ENCODE peak calls at places on chromosomes 4 and X, in ten cellular contexts. One of them, this sample, is unnamed.

GRCh38 chrX:130705591-130705990 is 197.4 kb downstream of the ENOX2 start:
- DNase-seq in brain microvascular endothelial cell: no peak
- DNase-seq in GM13976: no peak
- DNase-seq in ovary: no peak
- DNase-seq in PC-3: no peak
- DNase-seq in left ventricle myocardium inferior: no peak
- DNase-seq in astrocyte of the spinal cord: no peak
- DNase-seq in AG04449: no peak
- DNase-seq in MCF 10A: no peak
- DNase-seq in tibial artery: no peak
- DNase-seq in this sample: no peak

GRCh38 chr4:155653052-155653451 is 13.6 kb upstream of the GUCY1A1 start:
- DNase-seq in brain microvascular endothelial cell: no peak
- DNase-seq in GM13976: no peak
- DNase-seq in ovary: no peak
- DNase-seq in PC-3: no peak
- DNase-seq in left ventricle myocardium inferior: no peak
- DNase-seq in astrocyte of the spinal cord: no peak
- DNase-seq in AG04449: no peak
- DNase-seq in MCF 10A: no peak
- DNase-seq in tibial artery: no peak
- DNase-seq in this sample: no peak

GRCh38 chr4:140078366-140078765 is 75.6 kb downstream of the MAML3 start:
- DNase-seq in brain microvascular endothelial cell: peak
- DNase-seq in GM13976: no peak
- DNase-seq in ovary: peak
- DNase-seq in PC-3: no peak
- DNase-seq in left ventricle myocardium inferior: peak
- DNase-seq in astrocyte of the spinal cord: peak
- DNase-seq in AG04449: no peak
- DNase-seq in MCF 10A: no peak
- DNase-seq in tibial artery: no peak
- DNase-seq in this sample: no peak

GRCh38 chr4:38190717-38191178 is 230.6 kb downstream of the PTTG2 start:
- DNase-seq in brain microvascular endothelial cell: peak
- DNase-seq in GM13976: no peak
- DNase-seq in ovary: no peak
- DNase-seq in PC-3: peak
- DNase-seq in left ventricle myocardium inferior: peak
- DNase-seq in astrocyte of the spinal cord: peak
- DNase-seq in AG04449: peak
- DNase-seq in MCF 10A: peak
- DNase-seq in tibial artery: peak
- DNase-seq in this sample: no peak

GRCh38 chrX:155768036-155768769 is 112.9 kb upstream of the VAMP7 start:
- DNase-seq in brain microvascular endothelial cell: peak
- DNase-seq in GM13976: peak
- DNase-seq in ovary: no peak
- DNase-seq in PC-3: no peak
- DNase-seq in left ventricle myocardium inferior: no peak
- DNase-seq in astrocyte of the spinal cord: peak
- DNase-seq in AG04449: peak
- DNase-seq in MCF 10A: peak
- DNase-seq in tibial artery: no peak
- DNase-seq in this sample: no peak

GRCh38 chr4:143185253-143186107 is 763 bp downstream of the USP38 start:
- DNase-seq in brain microvascular endothelial cell: no peak
- DNase-seq in GM13976: no peak
- DNase-seq in ovary: no peak
- DNase-seq in PC-3: peak
- DNase-seq in left ventricle myocardium inferior: peak
- DNase-seq in astrocyte of the spinal cord: no peak
- DNase-seq in AG04449: no peak
- DNase-seq in MCF 10A: peak
- DNase-seq in tibial artery: no peak
- DNase-seq in this sample: peak

GRCh38 chr4:21742326-21742725 is 206.2 kb downstream of the KCNIP4 start:
- DNase-seq in brain microvascular endothelial cell: no peak
- DNase-seq in GM13976: no peak
- DNase-seq in ovary: no peak
- DNase-seq in PC-3: peak
- DNase-seq in left ventricle myocardium inferior: no peak
- DNase-seq in astrocyte of the spinal cord: no peak
- DNase-seq in AG04449: no peak
- DNase-seq in MCF 10A: no peak
- DNase-seq in tibial artery: no peak
- DNase-seq in this sample: no peak

GRCh38 chr4:968221-968620 is 5.1 kb downstream of the DGKQ start:
- DNase-seq in brain microvascular endothelial cell: no peak
- DNase-seq in GM13976: no peak
- DNase-seq in ovary: no peak
- DNase-seq in PC-3: no peak
- DNase-seq in left ventricle myocardium inferior: no peak
- DNase-seq in astrocyte of the spinal cord: no peak
- DNase-seq in AG04449: no peak
- DNase-seq in MCF 10A: no peak
- DNase-seq in tibial artery: no peak
- DNase-seq in this sample: no peak

DNA sequence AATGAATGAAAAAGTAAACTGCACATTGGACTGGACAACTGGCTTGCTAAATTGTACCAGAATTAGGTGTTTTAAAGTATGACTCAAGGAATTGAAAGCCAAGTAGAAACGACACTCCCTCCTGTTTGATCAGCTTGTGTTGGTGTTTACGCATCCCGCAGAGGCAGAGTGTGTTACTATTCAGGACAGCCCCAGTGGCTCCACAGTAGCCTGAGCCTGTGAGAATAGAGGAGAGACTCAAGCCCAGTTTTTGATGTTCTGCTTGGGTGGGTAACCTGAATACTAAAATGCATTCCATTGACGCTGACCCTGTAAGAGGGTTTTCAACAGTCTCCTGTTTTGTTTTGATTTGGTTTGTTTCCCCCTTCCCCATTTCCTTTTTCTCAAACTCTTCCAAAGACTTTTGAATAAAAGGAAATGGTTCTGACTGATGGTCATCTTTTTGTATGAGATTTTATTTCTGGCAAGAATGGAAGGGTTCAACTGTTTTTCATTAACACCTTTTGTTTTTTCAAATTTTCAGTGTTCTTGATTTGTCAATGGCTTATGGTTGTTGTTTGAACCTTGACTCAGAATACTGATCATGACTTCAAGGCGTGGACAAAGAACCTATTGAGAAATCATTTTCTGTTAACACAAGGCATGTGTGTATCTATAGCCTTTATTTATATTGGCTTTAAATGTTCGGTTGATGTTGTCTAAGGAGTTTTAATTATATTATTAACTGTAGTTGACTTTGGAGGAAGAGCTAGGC is 10.2 kb downstream of the ADGRL3 start:
- DNase-seq in brain microvascular endothelial cell: no peak
- DNase-seq in GM13976: no peak
- DNase-seq in ovary: no peak
- DNase-seq in PC-3: peak
- DNase-seq in left ventricle myocardium inferior: no peak
- DNase-seq in astrocyte of the spinal cord: no peak
- DNase-seq in AG04449: no peak
- DNase-seq in MCF 10A: peak
- DNase-seq in tibial artery: no peak
- DNase-seq in this sample: no peak
- TF ChIP-seq CTCF in brain microvascular endothelial cell: no peak
- TF ChIP-seq CTCF in GM13976: no peak
- TF ChIP-seq CTCF in ovary: no peak
- TF ChIP-seq CTCF in PC-3: no peak
- TF ChIP-seq CTCF in left ventricle myocardium inferior: no peak
- TF ChIP-seq CTCF in astrocyte of the spinal cord: no peak
- TF ChIP-seq CTCF in AG04449: no peak
- TF ChIP-seq CTCF in MCF 10A: no peak
- TF ChIP-seq CTCF in tibial artery: no peak
- TF ChIP-seq CTCF in this sample: no peak

GRCh38 chrX:120299928-120300327 is 11.3 kb downstream of the TMEM255A start:
- DNase-seq in brain microvascular endothelial cell: no peak
- DNase-seq in GM13976: no peak
- DNase-seq in ovary: no peak
- DNase-seq in PC-3: peak
- DNase-seq in left ventricle myocardium inferior: no peak
- DNase-seq in astrocyte of the spinal cord: no peak
- DNase-seq in AG04449: no peak
- DNase-seq in MCF 10A: peak
- DNase-seq in tibial artery: no peak
- DNase-seq in this sample: no peak
- TF ChIP-seq CTCF in brain microvascular endothelial cell: peak
- TF ChIP-seq CTCF in GM13976: no peak
- TF ChIP-seq CTCF in ovary: no peak
- TF ChIP-seq CTCF in PC-3: peak
- TF ChIP-seq CTCF in left ventricle myocardium inferior: peak
- TF ChIP-seq CTCF in astrocyte of the spinal cord: no peak
- TF ChIP-seq CTCF in AG04449: no peak
- TF ChIP-seq CTCF in MCF 10A: no peak
- TF ChIP-seq CTCF in tibial artery: no peak
- TF ChIP-seq CTCF in this sample: no peak

GRCh38 chr4:44678094-44679023 is at the start of gene GUF1:
- DNase-seq in brain microvascular endothelial cell: peak
- DNase-seq in GM13976: peak
- DNase-seq in ovary: peak
- DNase-seq in PC-3: peak
- DNase-seq in left ventricle myocardium inferior: peak
- DNase-seq in astrocyte of the spinal cord: peak
- DNase-seq in AG04449: peak
- DNase-seq in MCF 10A: peak
- DNase-seq in tibial artery: peak
- DNase-seq in this sample: peak
- TF ChIP-seq CTCF in brain microvascular endothelial cell: no peak
- TF ChIP-seq CTCF in GM13976: no peak
- TF ChIP-seq CTCF in ovary: no peak
- TF ChIP-seq CTCF in PC-3: no peak
- TF ChIP-seq CTCF in left ventricle myocardium inferior: no peak
- TF ChIP-seq CTCF in astrocyte of the spinal cord: no peak
- TF ChIP-seq CTCF in AG04449: no peak
- TF ChIP-seq CTCF in MCF 10A: no peak
- TF ChIP-seq CTCF in tibial artery: no peak
- TF ChIP-seq CTCF in this sample: no peak

GRCh38 chr4:2837110-2837903 is 6.3 kb upstream of the ADD1 start:
- DNase-seq in brain microvascular endothelial cell: no peak
- DNase-seq in GM13976: no peak
- DNase-seq in ovary: peak
- DNase-seq in PC-3: no peak
- DNase-seq in left ventricle myocardium inferior: no peak
- DNase-seq in astrocyte of the spinal cord: no peak
- DNase-seq in AG04449: no peak
- DNase-seq in MCF 10A: no peak
- DNase-seq in tibial artery: peak
- DNase-seq in this sample: no peak
- TF ChIP-seq CTCF in brain microvascular endothelial cell: peak
- TF ChIP-seq CTCF in GM13976: no peak
- TF ChIP-seq CTCF in ovary: no peak
- TF ChIP-seq CTCF in PC-3: no peak
- TF ChIP-seq CTCF in left ventricle myocardium inferior: no peak
- TF ChIP-seq CTCF in astrocyte of the spinal cord: no peak
- TF ChIP-seq CTCF in AG04449: no peak
- TF ChIP-seq CTCF in MCF 10A: no peak
- TF ChIP-seq CTCF in tibial artery: no peak
- TF ChIP-seq CTCF in this sample: no peak

GRCh38 chr4:7842384-7843279 is 97.0 kb downstream of the AFAP1 start:
- DNase-seq in brain microvascular endothelial cell: peak
- DNase-seq in GM13976: no peak
- DNase-seq in ovary: peak
- DNase-seq in PC-3: peak
- DNase-seq in left ventricle myocardium inferior: no peak
- DNase-seq in astrocyte of the spinal cord: peak
- DNase-seq in AG04449: peak
- DNase-seq in MCF 10A: peak
- DNase-seq in tibial artery: peak
- DNase-seq in this sample: no peak

GRCh38 chr4:7844247-7844991 is 95.2 kb downstream of the AFAP1 start:
- DNase-seq in brain microvascular endothelial cell: peak
- DNase-seq in GM13976: peak
- DNase-seq in ovary: peak
- DNase-seq in PC-3: peak
- DNase-seq in left ventricle myocardium inferior: peak
- DNase-seq in astrocyte of the spinal cord: peak
- DNase-seq in AG04449: peak
- DNase-seq in MCF 10A: peak
- DNase-seq in tibial artery: peak
- DNase-seq in this sample: peak

GRCh38 chr4:7843831-7844230 is 95.8 kb downstream of the AFAP1 start:
- DNase-seq in brain microvascular endothelial cell: no peak
- DNase-seq in GM13976: no peak
- DNase-seq in ovary: no peak
- DNase-seq in PC-3: peak
- DNase-seq in left ventricle myocardium inferior: no peak
- DNase-seq in astrocyte of the spinal cord: no peak
- DNase-seq in AG04449: no peak
- DNase-seq in MCF 10A: peak
- DNase-seq in tibial artery: no peak
- DNase-seq in this sample: no peak

GRCh38 chr4:7847206-7847605 is 92.5 kb downstream of the AFAP1 start:
- DNase-seq in brain microvascular endothelial cell: no peak
- DNase-seq in GM13976: no peak
- DNase-seq in ovary: no peak
- DNase-seq in PC-3: no peak
- DNase-seq in left ventricle myocardium inferior: no peak
- DNase-seq in astrocyte of the spinal cord: no peak
- DNase-seq in AG04449: no peak
- DNase-seq in MCF 10A: no peak
- DNase-seq in tibial artery: no peak
- DNase-seq in this sample: no peak

GRCh38 chr4:7845493-7846124 is 94.1 kb downstream of the AFAP1 start:
- DNase-seq in brain microvascular endothelial cell: no peak
- DNase-seq in GM13976: no peak
- DNase-seq in ovary: no peak
- DNase-seq in PC-3: no peak
- DNase-seq in left ventricle myocardium inferior: no peak
- DNase-seq in astrocyte of the spinal cord: peak
- DNase-seq in AG04449: no peak
- DNase-seq in MCF 10A: no peak
- DNase-seq in tibial artery: no peak
- DNase-seq in this sample: no peak
- TF ChIP-seq CTCF in brain microvascular endothelial cell: peak
- TF ChIP-seq CTCF in GM13976: peak
- TF ChIP-seq CTCF in ovary: no peak
- TF ChIP-seq CTCF in PC-3: no peak
- TF ChIP-seq CTCF in left ventricle myocardium inferior: no peak
- TF ChIP-seq CTCF in astrocyte of the spinal cord: peak
- TF ChIP-seq CTCF in AG04449: no peak
- TF ChIP-seq CTCF in MCF 10A: no peak
- TF ChIP-seq CTCF in tibial artery: no peak
- TF ChIP-seq CTCF in this sample: no peak

GRCh38 chrX:109632906-109633504 is 8.0 kb upstream of the KCNE5 start:
- DNase-seq in brain microvascular endothelial cell: no peak
- DNase-seq in GM13976: no peak
- DNase-seq in ovary: no peak
- DNase-seq in PC-3: peak
- DNase-seq in left ventricle myocardium inferior: no peak
- DNase-seq in astrocyte of the spinal cord: no peak
- DNase-seq in AG04449: no peak
- DNase-seq in MCF 10A: peak
- DNase-seq in tibial artery: no peak
- DNase-seq in this sample: no peak
- TF ChIP-seq CTCF in brain microvascular endothelial cell: peak
- TF ChIP-seq CTCF in GM13976: peak
- TF ChIP-seq CTCF in ovary: no peak
- TF ChIP-seq CTCF in PC-3: peak
- TF ChIP-seq CTCF in left ventricle myocardium inferior: peak
- TF ChIP-seq CTCF in astrocyte of the spinal cord: peak
- TF ChIP-seq CTCF in AG04449: peak
- TF ChIP-seq CTCF in MCF 10A: peak
- TF ChIP-seq CTCF in tibial artery: peak
- TF ChIP-seq CTCF in this sample: peak

This sample was measured in GM10248.